ENCODE peak calls at places on chromosomes 11 and 22, in six cellular contexts. Q is endothelial cell of umbilical vein, V is NB4, G is HepG2, N is K562, F is GM12878. Z is an unnamed sample.

GRCh38 chr11:134757633-134758032 is 345.6 kb upstream of the B3GAT1 start:
- DNase-seq in G (no peak), N (no peak), V (no peak), Q (no peak), F (no peak), Z (no peak)

GRCh38 chr11:74492084-74492483 is 1.4 kb downstream of the LIPT2 start:
- DNase-seq in V (peak), Q (no peak), G (no peak), F (no peak), N (no peak), Z (no peak)

GRCh38 chr11:118608268-118609214 is 1.1 kb downstream of the PHLDB1 start:
- DNase-seq in G (no peak), N (peak), Q (peak), V (peak), F (no peak), Z (peak)

GRCh38 chr11:59181746-59182456 is 10.0 kb downstream of the DTX4 start:
- DNase-seq in G (no peak), N (no peak), F (no peak), Q (no peak), V (no peak), Z (no peak)

GRCh38 chr11:359181-359714 is 10.1 kb upstream of the B4GALNT4 start:
- DNase-seq in N (no peak), F (no peak), G (no peak), Q (no peak), V (no peak), Z (no peak)

GRCh38 chr11:727281-727701 is 20.0 kb upstream of the TALDO1 start:
- DNase-seq in N (no peak), V (no peak), G (no peak), F (no peak), Q (no peak), Z (no peak)

GRCh38 chr11:15852179-15852578 is 504.2 kb downstream of the SOX6 start:
- DNase-seq in N (peak), Q (no peak), G (peak), V (peak), F (no peak), Z (no peak)

GRCh38 chr11:2213384-2213842 is 41.8 kb upstream of the TH start:
- DNase-seq in N (no peak), Q (no peak), V (no peak), G (peak), F (no peak), Z (no peak)

GRCh38 chr11:75946531-75947530 is 131.8 kb downstream of the UVRAG start:
- DNase-seq in Q (peak), F (no peak), N (peak), G (no peak), V (peak), Z (no peak)

GRCh38 chr22:37418627-37419369 is 8.5 kb downstream of the ELFN2 start:
- DNase-seq in G (no peak), Q (no peak), N (no peak), F (no peak), V (no peak), Z (no peak)

GRCh38 chr11:59559886-59560285 is 48.5 kb downstream of the OR4D9 start:
- DNase-seq in N (peak), Q (no peak), G (no peak), F (no peak), V (no peak), Z (no peak)

GRCh38 chr11:130907229-130907628 is 9.1 kb downstream of the SNX19 start:
- DNase-seq in V (no peak), F (no peak), Q (no peak), G (no peak), N (no peak), Z (no peak)
- TF ChIP-seq MYC in V (no peak), F (no peak), Q (no peak), G (no peak), N (no peak), Z (no peak)

GRCh38 chr11:109109916-109110315 is 312.1 kb upstream of the C11orf87 start:
- DNase-seq in Q (no peak), V (no peak), G (no peak), F (no peak), N (no peak), Z (no peak)
- TF ChIP-seq MAX in Q (no peak), V (no peak), G (no peak), F (no peak), N (no peak), Z (no peak)

GRCh38 chr11:108961095-108961494 is 296.2 kb downstream of the DDX10 start:
- DNase-seq in N (no peak), V (peak), Q (no peak), G (no peak), F (no peak), Z (no peak)

GRCh38 chr11:108960498-108960897 is 295.6 kb downstream of the DDX10 start:
- DNase-seq in F (no peak), V (no peak), N (no peak), G (no peak), Q (no peak), Z (no peak)

GRCh38 chr11:108959874-108960273 is 295.0 kb downstream of the DDX10 start:
- DNase-seq in G (no peak), V (no peak), F (no peak), N (no peak), Q (no peak), Z (no peak)

GRCh38 chr11:108959124-108959761 is 294.4 kb downstream of the DDX10 start:
- DNase-seq in N (no peak), Q (no peak), G (no peak), V (no peak), F (no peak), Z (no peak)

DNA sequence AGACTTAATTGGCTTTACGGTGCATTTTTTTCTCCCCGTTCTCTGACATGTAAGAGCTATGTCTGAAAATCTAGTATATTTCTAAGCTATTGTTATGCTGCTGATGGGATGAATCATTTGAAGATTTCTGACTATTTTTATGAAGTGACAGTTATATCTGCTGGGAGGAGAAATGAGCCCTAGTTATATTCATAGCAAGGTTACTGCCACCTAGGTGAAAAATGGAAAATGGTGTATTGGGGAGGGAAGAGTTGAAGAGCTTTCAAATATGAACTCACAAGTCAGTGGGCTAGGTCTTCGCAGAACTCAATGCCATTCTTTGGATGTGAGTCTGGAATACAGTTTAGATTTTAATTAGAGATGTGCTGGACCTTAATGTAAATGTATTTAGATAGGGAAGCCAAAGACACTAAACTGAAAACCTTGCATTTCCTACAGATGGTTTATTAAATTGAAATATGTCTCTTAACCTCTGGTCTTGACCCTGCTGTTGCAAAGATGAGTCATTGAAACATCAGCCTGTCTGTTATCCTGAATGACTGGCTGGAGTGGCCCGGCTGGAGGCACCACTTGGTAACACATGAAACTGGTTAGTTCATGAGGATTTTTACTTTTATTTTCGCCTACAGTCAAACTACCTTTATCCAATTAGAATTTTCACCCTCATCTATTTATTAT is 293.7 kb downstream of the DDX10 start:
- DNase-seq in F (no peak), V (peak), N (peak), G (no peak), Q (peak), Z (no peak)
- TF ChIP-seq MYC in F (no peak), V (no peak), N (no peak), G (no peak), Q (no peak), Z (no peak)

DNA sequence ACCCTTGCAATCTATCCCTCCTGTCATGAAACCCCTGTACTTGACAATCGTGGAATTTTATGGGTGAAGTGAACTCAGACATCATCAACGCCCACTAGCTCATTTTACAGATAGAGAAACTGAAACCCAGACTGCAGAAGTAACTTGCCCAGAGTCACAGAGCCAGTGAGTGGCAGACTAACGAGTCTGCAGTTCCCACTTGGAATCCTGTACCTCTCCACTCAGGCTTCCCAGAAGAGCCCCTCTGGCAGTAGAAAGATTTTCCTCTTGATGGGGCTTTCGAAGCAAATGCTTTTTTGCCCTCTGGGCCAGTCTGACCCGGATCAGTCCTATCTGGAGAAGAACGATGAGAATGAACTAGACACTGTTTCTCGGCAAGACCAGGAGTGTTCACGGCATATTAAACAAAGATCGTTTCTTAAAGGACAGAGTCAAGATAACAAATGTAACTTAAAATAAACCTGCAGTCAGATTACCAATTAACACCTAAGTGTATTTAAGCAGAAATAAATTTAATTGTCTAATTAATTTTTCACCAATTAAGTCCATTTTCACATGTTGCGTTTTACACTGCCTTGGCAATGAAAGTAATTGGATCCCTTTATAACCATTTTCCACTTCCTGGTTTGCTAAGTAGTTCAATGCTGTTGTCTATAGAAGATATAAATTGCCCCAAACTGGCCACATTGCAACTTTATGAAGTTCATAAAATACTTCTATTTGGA is 61.3 kb upstream of the CREB3L1 start:
- DNase-seq in N (no peak), Q (no peak), V (no peak), G (no peak), F (no peak), Z (no peak)
- TF ChIP-seq MAX in N (no peak), Q (no peak), V (no peak), G (no peak), F (no peak), Z (no peak)

DNA sequence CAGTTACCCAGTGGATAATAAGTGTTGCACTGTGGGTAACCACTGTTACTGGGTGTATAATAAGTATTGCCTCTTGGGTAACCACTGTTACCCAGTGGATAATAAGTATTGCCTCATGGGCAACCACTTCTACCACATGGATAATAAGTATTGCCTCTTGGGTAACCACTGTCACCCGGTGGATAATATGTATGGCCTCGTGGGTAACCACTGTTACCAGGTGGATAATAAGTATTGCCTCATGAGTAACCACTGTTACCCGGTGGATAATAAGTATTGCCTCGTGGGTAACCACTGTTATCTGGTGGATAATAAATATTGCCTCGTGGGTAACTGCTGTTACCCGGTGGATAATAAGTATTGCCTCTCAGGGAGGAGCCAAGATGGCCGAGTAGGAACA is 29.7 kb upstream of the NXPE4 start:
- DNase-seq in N (no peak), Q (no peak), F (no peak), G (no peak), V (no peak), Z (no peak)
- TF ChIP-seq MYC in N (no peak), Q (no peak), F (no peak), G (no peak), V (no peak), Z (no peak)

GRCh38 chr22:46845281-46846153 is 83.1 kb downstream of the TBC1D22A start:
- DNase-seq in G (no peak), V (no peak), Q (peak), N (no peak), F (no peak), Z (peak)
- TF ChIP-seq MAX in G (no peak), V (no peak), Q (no peak), N (no peak), F (no peak), Z (no peak)

GRCh38 chr11:131763193-131763890 is 392.9 kb downstream of the NTM start:
- DNase-seq in V (no peak), Q (no peak), N (no peak), F (no peak), G (no peak), Z (no peak)
- TF ChIP-seq MYC in V (no peak), Q (no peak), N (no peak), F (no peak), G (no peak), Z (no peak)

GRCh38 chr22:46233231-46233630 is 16.9 kb downstream of the CDPF1 start:
- DNase-seq in Q (peak), N (no peak), F (no peak), V (peak), G (no peak), Z (no peak)
- TF ChIP-seq MAX in Q (no peak), N (no peak), F (no peak), V (no peak), G (no peak), Z (no peak)

GRCh38 chr11:94820480-94820879 is 52.3 kb downstream of the AMOTL1 start:
- DNase-seq in F (no peak), Q (no peak), N (no peak), V (no peak), G (no peak), Z (no peak)

GRCh38 chr11:94814238-94814976 is 46.3 kb downstream of the AMOTL1 start:
- DNase-seq in V (no peak), N (no peak), F (no peak), Q (no peak), G (no peak), Z (no peak)

GRCh38 chr11:94813436-94813720 is 45.2 kb downstream of the AMOTL1 start:
- DNase-seq in F (no peak), V (no peak), N (no peak), Q (no peak), G (no peak), Z (no peak)

GRCh38 chr11:94821439-94821838 is 53.3 kb downstream of the AMOTL1 start:
- DNase-seq in Q (no peak), N (no peak), F (no peak), G (no peak), V (no peak), Z (no peak)

GRCh38 chr11:94815705-94816344 is 47.7 kb downstream of the AMOTL1 start:
- DNase-seq in N (no peak), Q (no peak), V (peak), G (no peak), F (no peak), Z (peak)
- TF ChIP-seq MYC in N (no peak), Q (no peak), V (no peak), G (no peak), F (no peak), Z (no peak)

Z was measured in A549.